ENCODE peak calls at places on chromosomes 11 and 22, in nine cellular contexts. N is germinal center; X is SW 1271; R is NT2/D1; F is stimulated activated CD4-positive, alpha-beta T cell treated with anti-CD3 and anti-CD28 coated beads, TNF-alpha, amount 100 ng/mL, for 48 hours; T is AG09319; J is lower lobe of right lung; P is activated T-helper 1 cell treated with anti-CD3 and anti-CD28 coated beads, Interleukin-12 subunit alpha, Interleukin-12 subunit beta, Interleukin-2, Interleukin-4 antibody, amounts not matched to agents 30 ng/mL and 10 ng/mL and 1 ng/mL, durations not matched to agents 14 hours and 24 hours and 36 hours; C is fibroblast of lung. D is an unnamed sample.

GRCh38 chr11:112345708-112346107 is 85.0 kb upstream of the PLET1 start:
- DNase-seq in F (no peak), J (no peak), R (no peak), N (no peak), T (no peak), C (no peak), P (no peak), X (peak; percentile 18), D (no peak)

GRCh38 chr22:22219140-22219996 is 25.2 kb upstream of the VPREB1 start:
- DNase-seq in X (no peak), P (no peak), T (no peak), F (no peak), N (no peak), R (no peak), J (no peak), C (no peak), D (no peak)

GRCh38 chr22:35981900-35982299 is 46.7 kb downstream of the RBFOX2 start:
- DNase-seq in P (no peak), F (no peak), T (no peak), C (no peak), X (no peak), J (no peak), N (no peak), R (no peak), D (no peak)

GRCh38 chr11:124233376-124233775 is 7.5 kb upstream of the OR8G1 start:
- DNase-seq in F (no peak), J (no peak), C (peak; percentile 8), R (no peak), T (no peak), X (no peak), N (no peak), P (no peak), D (no peak)

GRCh38 chr11:118921929-118922744 is 3.6 kb downstream of the BCL9L start:
- DNase-seq in X (peak; percentile 78), J (peak; percentile 87), T (peak; percentile 66), C (peak; percentile 87), R (no peak), F (no peak), N (no peak), P (no peak), D (no peak)

GRCh38 chr22:46734830-46735453 is 3.1 kb downstream of the CERK start:
- DNase-seq in P (peak; percentile 28), C (no peak), J (peak; percentile 79), T (no peak), X (no peak), F (no peak), N (peak; percentile 84), R (no peak), D (peak; percentile 69)

GRCh38 chr11:62345862-62346261 is 8.6 kb downstream of the ASRGL1 start:
- DNase-seq in F (no peak), P (no peak), J (no peak), N (no peak), X (no peak), R (no peak), C (no peak), T (no peak), D (no peak)

GRCh38 chr11:132072044-132072879 is 701.8 kb downstream of the NTM start:
- DNase-seq in F (no peak), T (peak; percentile 90), J (no peak), X (no peak), C (peak; percentile 80), R (peak; percentile 15), N (no peak), P (no peak), D (no peak)

GRCh38 chr11:111663820-111664219 is 61.6 kb downstream of the SIK2 start:
- DNase-seq in F (no peak), N (no peak), C (no peak), X (no peak), T (no peak), P (no peak), R (no peak), J (no peak), D (no peak)

GRCh38 chr11:92879086-92879485 is 90.4 kb upstream of the MTNR1B start:
- DNase-seq in T (no peak), F (no peak), P (no peak), N (no peak), X (no peak), C (no peak), J (no peak), R (no peak), D (no peak)

GRCh38 chr11:7968686-7969085 is 3.4 kb upstream of the NLRP10 start:
- DNase-seq in T (no peak), C (no peak), J (no peak), X (no peak), R (no peak), F (no peak), P (no peak), N (no peak), D (no peak)

GRCh38 chr11:92596596-92597317 is 372.1 kb downstream of the FAT3 start:
- DNase-seq in J (no peak), R (no peak), F (no peak), X (no peak), T (no peak), C (no peak), N (no peak), P (no peak), D (no peak)

GRCh38 chr22:16972311-16972710 is 35.7 kb downstream of the GAB4 start:
- DNase-seq in C (no peak), X (no peak), N (no peak), J (no peak), P (no peak), T (no peak), R (no peak), F (no peak), D (no peak)

GRCh38 chr11:77124488-77124887 is 3.6 kb upstream of the MYO7A start:
- DNase-seq in N (no peak), T (no peak), P (no peak), R (no peak), C (no peak), X (no peak), J (no peak), F (no peak), D (no peak)

GRCh38 chr11:112267188-112267591 is 6.5 kb upstream of the PLET1 start:
- DNase-seq in T (no peak), F (no peak), N (no peak), R (no peak), C (no peak), J (no peak), P (no peak), X (no peak), D (no peak)

GRCh38 chr11:27228232-27228631 is 134.8 kb downstream of the CCDC34 start:
- DNase-seq in N (no peak), T (no peak), F (no peak), C (no peak), J (no peak), R (no peak), X (no peak), P (no peak), D (no peak)

GRCh38 chr22:29626497-29627195 is 23.2 kb downstream of the NF2 start:
- DNase-seq in P (no peak), N (no peak), R (no peak), F (no peak), T (peak; percentile 77), C (peak; percentile 83), J (no peak), X (no peak), D (no peak)

GRCh38 chr22:24156146-24156914 is 25.0 kb upstream of the SUSD2 start:
- DNase-seq in C (peak; percentile 23), P (peak; percentile 66), R (no peak), X (no peak), T (no peak), F (peak; percentile 38), J (peak; percentile 70), N (peak; percentile 80), D (no peak)

GRCh38 chr22:45094081-45094720 is 69.5 kb upstream of the NUP50 start:
- DNase-seq in R (no peak), J (peak; percentile 8), F (no peak), C (no peak), T (no peak), X (no peak), N (no peak), P (no peak), D (no peak)

GRCh38 chr22:37566329-37566837 is 6.1 kb downstream of the CDC42EP1 start:
- DNase-seq in T (no peak), C (no peak), R (no peak), N (peak; percentile 33), F (no peak), J (peak; percentile 71), X (no peak), P (peak; percentile 17), D (no peak)

GRCh38 chr11:132312616-132313210 is 942.3 kb downstream of the NTM start:
- DNase-seq in N (peak; percentile 15), X (no peak), C (peak; percentile 38), T (no peak), F (no peak), R (peak; percentile 59), P (no peak), J (no peak), D (peak; percentile 33)

GRCh38 chr11:111937859-111938258 is 716 bp downstream of the DIXDC1 start:
- DNase-seq in P (no peak), J (no peak), R (no peak), N (no peak), F (no peak), C (no peak), X (no peak), T (no peak), D (no peak)

GRCh38 chr11:86802146-86802545 is 1.8 kb downstream of the PRSS23 start:
- DNase-seq in T (no peak), P (no peak), F (no peak), J (no peak), R (no peak), C (no peak), X (no peak), N (no peak), D (no peak)

GRCh38 chr22:35301370-35301874 is 1.7 kb downstream of the TOM1 start:
- DNase-seq in N (no peak), P (no peak), C (peak; percentile 94), T (peak; percentile 98), R (no peak), J (peak; percentile 77), F (no peak), X (peak; percentile 26), D (no peak)

GRCh38 chr22:33922268-33922667 is 2.0 kb upstream of the LARGE1 start:
- DNase-seq in T (no peak), R (peak; percentile 49), F (no peak), C (peak; percentile 32), N (no peak), J (no peak), X (no peak), P (no peak), D (no peak)

GRCh38 chr22:25202290-25202921 is 2.7 kb downstream of the CRYBB3 start:
- DNase-seq in R (peak; percentile 36), C (peak; percentile 56), F (peak; percentile 31), T (peak; percentile 7), N (peak; percentile 66), P (peak; percentile 24), X (peak; percentile 45), J (peak; percentile 60), D (peak; percentile 37)

GRCh38 chr22:17842386-17842785 is 68.1 kb upstream of the BID start:
- DNase-seq in X (no peak), P (peak; percentile 32), R (no peak), N (no peak), T (no peak), F (no peak), C (no peak), J (no peak), D (no peak)

GRCh38 chr11:9025101-9025850 is 21.5 kb upstream of the NRIP3 start:
- DNase-seq in X (no peak), C (no peak), T (no peak), F (no peak), P (no peak), N (no peak), R (no peak), J (no peak), D (no peak)

GRCh38 chr11:133797542-133797941 is 47.8 kb downstream of the SPATA19 start:
- DNase-seq in C (no peak), T (no peak), J (no peak), P (no peak), X (no peak), N (no peak), R (no peak), F (no peak), D (no peak)

GRCh38 chr11:67543585-67543984 is 20.3 kb upstream of the CABP2 start:
- DNase-seq in N (no peak), R (no peak), F (no peak), J (no peak), P (no peak), C (no peak), X (no peak), T (no peak), D (no peak)

GRCh38 chr11:114167355-114168085 is 108.0 kb downstream of the ZBTB16 start:
- DNase-seq in F (no peak), T (no peak), J (no peak), P (no peak), R (no peak), X (no peak), N (no peak), C (peak; percentile 44), D (no peak)

D was measured in CMK.